ENCODE peak calls at places on chromosomes 2 and 18, in nine cellular contexts. One of them, this sample, is unnamed.

GRCh38 chr2:38174131-38174530 is 98.2 kb upstream of the CYP1B1 start:
- DNase-seq in heart right ventricle: no peak
- DNase-seq in progenitor cell of endocrine pancreas: no peak
- DNase-seq in C1 segment of cervical spinal cord: no peak
- DNase-seq in CD8-positive, alpha-beta T cell: no peak
- DNase-seq in stromal cell of bone marrow: no peak
- DNase-seq in H9: no peak
- DNase-seq in colonic mucosa: no peak
- DNase-seq in HT1080: no peak
- DNase-seq in this sample: no peak

GRCh38 chr2:113720167-113720566 is 36.3 kb downstream of the SLC35F5 start:
- DNase-seq in heart right ventricle: no peak
- DNase-seq in progenitor cell of endocrine pancreas: no peak
- DNase-seq in C1 segment of cervical spinal cord: no peak
- DNase-seq in CD8-positive, alpha-beta T cell: no peak
- DNase-seq in stromal cell of bone marrow: no peak
- DNase-seq in H9: no peak
- DNase-seq in colonic mucosa: no peak
- DNase-seq in HT1080: peak; percentile 2
- DNase-seq in this sample: peak; percentile 34

GRCh38 chr2:67210430-67210829 is 186.7 kb upstream of the ETAA1 start:
- DNase-seq in heart right ventricle: no peak
- DNase-seq in progenitor cell of endocrine pancreas: no peak
- DNase-seq in C1 segment of cervical spinal cord: no peak
- DNase-seq in CD8-positive, alpha-beta T cell: no peak
- DNase-seq in stromal cell of bone marrow: no peak
- DNase-seq in H9: no peak
- DNase-seq in colonic mucosa: no peak
- DNase-seq in HT1080: peak; percentile 5
- DNase-seq in this sample: no peak

GRCh38 chr18:47908523-47909039 is 21.9 kb downstream of the SMAD2 start:
- DNase-seq in heart right ventricle: no peak
- DNase-seq in progenitor cell of endocrine pancreas: no peak
- DNase-seq in C1 segment of cervical spinal cord: no peak
- DNase-seq in CD8-positive, alpha-beta T cell: no peak
- DNase-seq in stromal cell of bone marrow: no peak
- DNase-seq in H9: no peak
- DNase-seq in colonic mucosa: no peak
- DNase-seq in HT1080: no peak
- DNase-seq in this sample: no peak

GRCh38 chr2:218980800-218981389 is 4.1 kb downstream of the FEV start:
- DNase-seq in heart right ventricle: no peak
- DNase-seq in progenitor cell of endocrine pancreas: no peak
- DNase-seq in C1 segment of cervical spinal cord: no peak
- DNase-seq in CD8-positive, alpha-beta T cell: no peak
- DNase-seq in stromal cell of bone marrow: no peak
- DNase-seq in H9: no peak
- DNase-seq in colonic mucosa: no peak
- DNase-seq in HT1080: no peak
- DNase-seq in this sample: no peak

GRCh38 chr2:120203341-120204021 is 19.7 kb downstream of the TMEM185B start:
- DNase-seq in heart right ventricle: no peak
- DNase-seq in progenitor cell of endocrine pancreas: no peak
- DNase-seq in C1 segment of cervical spinal cord: no peak
- DNase-seq in CD8-positive, alpha-beta T cell: no peak
- DNase-seq in stromal cell of bone marrow: no peak
- DNase-seq in H9: peak; percentile 30
- DNase-seq in colonic mucosa: no peak
- DNase-seq in HT1080: no peak
- DNase-seq in this sample: no peak

GRCh38 chr18:37561986-37562385 is 3.6 kb downstream of the CELF4 start:
- DNase-seq in heart right ventricle: no peak
- DNase-seq in progenitor cell of endocrine pancreas: no peak
- DNase-seq in C1 segment of cervical spinal cord: no peak
- DNase-seq in CD8-positive, alpha-beta T cell: no peak
- DNase-seq in stromal cell of bone marrow: no peak
- DNase-seq in H9: no peak
- DNase-seq in colonic mucosa: no peak
- DNase-seq in HT1080: no peak
- DNase-seq in this sample: no peak

GRCh38 chr2:205235434-205235833 is 446.9 kb upstream of the NRP2 start:
- DNase-seq in heart right ventricle: no peak
- DNase-seq in progenitor cell of endocrine pancreas: no peak
- DNase-seq in C1 segment of cervical spinal cord: no peak
- DNase-seq in CD8-positive, alpha-beta T cell: no peak
- DNase-seq in stromal cell of bone marrow: no peak
- DNase-seq in H9: no peak
- DNase-seq in colonic mucosa: no peak
- DNase-seq in HT1080: peak; percentile 24
- DNase-seq in this sample: no peak

GRCh38 chr18:52588916-52589315 is 248.9 kb downstream of the DCC start:
- DNase-seq in heart right ventricle: no peak
- DNase-seq in progenitor cell of endocrine pancreas: no peak
- DNase-seq in C1 segment of cervical spinal cord: no peak
- DNase-seq in CD8-positive, alpha-beta T cell: no peak
- DNase-seq in stromal cell of bone marrow: peak; percentile 6
- DNase-seq in H9: no peak
- DNase-seq in colonic mucosa: no peak
- DNase-seq in HT1080: peak; percentile 70
- DNase-seq in this sample: no peak

GRCh38 chr18:55588876-55589595 is 1.0 kb upstream of the TCF4 start:
- DNase-seq in heart right ventricle: no peak
- DNase-seq in progenitor cell of endocrine pancreas: no peak
- DNase-seq in C1 segment of cervical spinal cord: no peak
- DNase-seq in CD8-positive, alpha-beta T cell: no peak
- DNase-seq in stromal cell of bone marrow: no peak
- DNase-seq in H9: no peak
- DNase-seq in colonic mucosa: no peak
- DNase-seq in HT1080: no peak
- DNase-seq in this sample: peak; percentile 54

GRCh38 chr18:22493940-22494339 is 76.2 kb upstream of the CTAGE1 start:
- DNase-seq in heart right ventricle: peak; percentile 11
- DNase-seq in progenitor cell of endocrine pancreas: no peak
- DNase-seq in C1 segment of cervical spinal cord: no peak
- DNase-seq in CD8-positive, alpha-beta T cell: no peak
- DNase-seq in stromal cell of bone marrow: no peak
- DNase-seq in H9: no peak
- DNase-seq in colonic mucosa: no peak
- DNase-seq in HT1080: no peak
- DNase-seq in this sample: no peak

This sample was measured in dermis blood vessel endothelial cell.